ENCODE peak calls at places on chromosomes 7 and 10, in five cellular contexts. I, R, D, A and T are unnamed samples.

GRCh38 chr7:17532861-17533404 is 234.5 kb downstream of the AHR start:
- DNase-seq in I (peak), A (peak), D (no peak), R (no peak), T (peak)

GRCh38 chr7:142384508-142384922 is 126.7 kb upstream of the PRSS58 start:
- DNase-seq in D (peak), A (no peak), I (peak), R (no peak), T (peak)

GRCh38 chr7:148991536-148991935 is 36.8 kb downstream of the PDIA4 start:
- DNase-seq in R (no peak), D (no peak), A (no peak), I (no peak), T (no peak)

GRCh38 chr7:16089801-16090200 is 331.5 kb downstream of the CRPPA start:
- DNase-seq in A (no peak), I (no peak), R (no peak), D (no peak), T (no peak)

GRCh38 chr7:122550545-122550944 is 148.4 kb downstream of the RNF133 start:
- DNase-seq in D (no peak), I (peak), R (no peak), A (no peak), T (no peak)

GRCh38 chr10:93198401-93199175 is 124.9 kb downstream of the CYP26A1 start:
- DNase-seq in I (peak), D (no peak), R (no peak), A (no peak), T (peak)

GRCh38 chr7:85191383-85191782 is 4.5 kb upstream of the SEMA3D start:
- DNase-seq in I (peak), R (no peak), D (no peak), A (no peak), T (no peak)

GRCh38 chr10:79417266-79417665 is 28.2 kb downstream of the ZCCHC24 start:
- DNase-seq in I (no peak), D (no peak), R (no peak), A (no peak), T (no peak)

GRCh38 chr10:110420401-110421193 is 77.1 kb upstream of the DUSP5 start:
- DNase-seq in D (no peak), A (peak), R (no peak), I (peak), T (peak)

GRCh38 chr10:6844251-6844650 is 264.2 kb upstream of the PRKCQ start:
- DNase-seq in A (no peak), D (no peak), R (no peak), I (no peak), T (no peak)

GRCh38 chr10:49107890-49108274 is 7.4 kb downstream of the VSTM4 start:
- DNase-seq in D (no peak), A (no peak), I (no peak), R (no peak), T (no peak)

GRCh38 chr10:84429926-84430520 is 101.6 kb downstream of the CCSER2 start:
- DNase-seq in A (no peak), D (peak), I (peak), R (no peak), T (no peak)

GRCh38 chr7:22138106-22138505 is 192.4 kb upstream of the CDCA7L start:
- DNase-seq in I (no peak), R (no peak), D (no peak), A (no peak), T (no peak)

GRCh38 chr7:130351664-130352015 is 7.0 kb downstream of the CPA5 start:
- DNase-seq in A (peak), I (no peak), R (no peak), D (no peak), T (no peak)

GRCh38 chr7:131655866-131656265 is 99.4 kb upstream of the PODXL start:
- DNase-seq in I (no peak), R (no peak), D (no peak), A (no peak), T (no peak)

GRCh38 chr7:156612930-156613329 is 27.6 kb upstream of the RNF32 start:
- DNase-seq in R (no peak), A (no peak), D (peak), I (no peak), T (no peak)

GRCh38 chr10:127354992-127355391 is 158.6 kb upstream of the INSYN2A start:
- DNase-seq in R (peak), D (no peak), I (peak), A (no peak), T (no peak)